ENCODE peak calls at places on chromosomes 6 and 20, in seven cellular contexts. T is kidney epithelial cell; O is CD8-positive, alpha-beta T cell; M is upper lobe of right lung; Y is lower leg skin; J is lung; U is cardiac fibroblast. H is an unnamed sample.

GRCh38 chr6:45327956-45328522 is at the start of gene RUNX2:
- DNase-seq in T (peak), O (no peak), M (no peak), Y (no peak), J (no peak), U (peak), H (no peak)

GRCh38 chr6:12420626-12421025 is 130.5 kb downstream of the EDN1 start:
- DNase-seq in T (peak), O (no peak), M (no peak), Y (no peak), J (no peak), U (no peak), H (no peak)

GRCh38 chr6:42960243-42961019 is at the start of gene GNMT:
- DNase-seq in T (no peak), O (peak), M (peak), Y (peak), J (peak), U (no peak), H (no peak)

GRCh38 chr6:137693737-137694136 is 173.3 kb upstream of the TNFAIP3 start:
- DNase-seq in T (no peak), O (no peak), M (no peak), Y (no peak), J (no peak), U (no peak), H (no peak)

GRCh38 chr6:11275598-11275997 is 43.1 kb upstream of the NEDD9 start:
- DNase-seq in T (peak), O (no peak), M (no peak), Y (no peak), J (peak), U (no peak), H (peak)

GRCh38 chr6:159654483-159655098 is 38.5 kb downstream of the SOD2 start:
- DNase-seq in T (peak), O (no peak), M (no peak), Y (no peak), J (no peak), U (peak), H (peak)

GRCh38 chr6:108944707-108945685 is 96.8 kb downstream of the ARMC2 start:
- DNase-seq in T (no peak), O (no peak), M (no peak), Y (no peak), J (no peak), U (peak), H (no peak)

GRCh38 chr6:127069659-127070279 is 48.7 kb upstream of the RSPO3 start:
- DNase-seq in T (peak), O (no peak), M (no peak), Y (no peak), J (no peak), U (peak), H (peak)

GRCh38 chr20:49104365-49104648 is 58.2 kb downstream of the CSE1L start:
- DNase-seq in T (no peak), O (no peak), M (no peak), Y (no peak), J (no peak), U (no peak), H (no peak)

GRCh38 chr6:66421570-66421969 is 714.5 kb upstream of the EYS start:
- DNase-seq in T (no peak), O (no peak), M (no peak), Y (no peak), J (no peak), U (no peak), H (no peak)

GRCh38 chr20:63435552-63435951 is 36.9 kb downstream of the KCNQ2 start:
- DNase-seq in T (no peak), O (no peak), M (no peak), Y (no peak), J (no peak), U (no peak), H (no peak)

GRCh38 chr6:52363222-52363867 is 1.4 kb downstream of the PAQR8 start:
- DNase-seq in T (no peak), O (no peak), M (no peak), Y (no peak), J (no peak), U (no peak), H (no peak)

GRCh38 chr6:53361549-53362031 is 12.8 kb upstream of the ELOVL5 start:
- DNase-seq in T (no peak), O (peak), M (peak), Y (no peak), J (peak), U (peak), H (peak)

GRCh38 chr6:101393291-101394251 is at the start of gene GRIK2:
- DNase-seq in T (no peak), O (no peak), M (peak), Y (peak), J (no peak), U (peak), H (peak)

GRCh38 chr6:56482525-56482924 is 160.2 kb downstream of the DST start:
- DNase-seq in T (no peak), O (no peak), M (no peak), Y (no peak), J (no peak), U (no peak), H (no peak)

GRCh38 chr6:73691512-73691911 is 4.5 kb upstream of the CD109 start:
- DNase-seq in T (peak), O (no peak), M (no peak), Y (no peak), J (no peak), U (peak), H (no peak)

GRCh38 chr6:157187182-157188093 is 135.9 kb downstream of the TMEM242 start:
- DNase-seq in T (no peak), O (no peak), M (no peak), Y (no peak), J (no peak), U (no peak), H (no peak)

GRCh38 chr6:1574083-1574761 is 35.5 kb upstream of the FOXC1 start:
- DNase-seq in T (no peak), O (no peak), M (no peak), Y (no peak), J (no peak), U (no peak), H (peak)

GRCh38 chr6:15444881-15445280 is 199.0 kb downstream of the JARID2 start:
- DNase-seq in T (no peak), O (no peak), M (no peak), Y (peak), J (no peak), U (no peak), H (no peak)

DNA sequence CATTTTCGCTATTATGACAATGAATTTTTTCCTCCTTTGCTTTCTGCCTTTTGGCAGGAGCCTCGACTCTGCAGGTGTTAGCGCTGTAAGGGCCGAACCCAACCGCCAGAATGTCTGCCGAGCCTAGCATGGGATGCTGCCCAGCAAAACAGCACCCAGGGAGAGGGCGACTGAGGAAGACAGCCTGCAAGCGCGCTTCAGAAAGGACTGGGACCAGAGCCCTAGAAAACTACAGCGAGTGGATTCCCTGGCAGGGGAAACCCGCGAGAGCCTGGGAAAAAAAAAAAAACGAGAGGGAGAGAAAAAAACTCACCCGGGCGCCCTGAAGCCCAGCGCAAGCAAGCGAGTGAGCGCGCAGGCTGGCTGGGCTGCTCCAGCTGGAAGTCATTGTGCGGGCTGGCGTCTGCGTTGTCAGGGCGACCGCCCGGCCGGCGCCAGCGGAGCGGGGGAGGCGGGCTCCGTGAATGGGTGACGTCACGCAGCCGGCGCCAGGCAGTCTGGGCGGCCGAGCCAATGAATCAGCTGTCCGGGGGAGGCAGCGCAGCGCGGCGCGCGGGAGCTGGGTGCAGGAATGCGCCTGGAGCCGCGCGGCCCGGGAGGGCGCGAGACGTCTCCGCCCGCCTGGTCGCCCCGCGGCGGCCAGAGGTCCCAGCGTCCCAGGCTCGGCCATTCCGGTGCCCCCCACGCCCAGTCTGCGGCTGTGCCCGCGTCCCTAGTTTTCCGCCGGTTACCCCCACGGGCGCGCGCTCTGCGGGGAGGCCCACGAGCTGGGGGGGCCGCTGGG is 32.6 kb upstream of the ID4 start:
- DNase-seq in T (peak), O (peak), M (peak), Y (peak), J (peak), U (peak), H (peak)
- H3K4me3 ChIP-seq in T (peak), O (peak), M (peak), Y (peak), J (peak), U (peak), H (peak)

GRCh38 chr6:5388319-5388718 is 127.0 kb downstream of the FARS2 start:
- DNase-seq in T (no peak), O (no peak), M (no peak), Y (no peak), J (no peak), U (no peak), H (no peak)

GRCh38 chr6:5395719-5396118 is 134.4 kb downstream of the FARS2 start:
- DNase-seq in T (no peak), O (no peak), M (no peak), Y (no peak), J (no peak), U (no peak), H (no peak)

GRCh38 chr6:5394280-5394679 is 133.0 kb downstream of the FARS2 start:
- DNase-seq in T (no peak), O (no peak), M (no peak), Y (no peak), J (no peak), U (peak), H (no peak)

GRCh38 chr6:5389086-5389745 is 127.9 kb downstream of the FARS2 start:
- DNase-seq in T (no peak), O (no peak), M (no peak), Y (no peak), J (no peak), U (no peak), H (no peak)

GRCh38 chr6:5390177-5390576 is 128.9 kb downstream of the FARS2 start:
- DNase-seq in T (no peak), O (no peak), M (no peak), Y (no peak), J (no peak), U (no peak), H (no peak)
- TF ChIP-seq CTCF in T (no peak), O (no peak), M (no peak), Y (no peak), J (no peak), U (no peak), H (no peak)

DNA sequence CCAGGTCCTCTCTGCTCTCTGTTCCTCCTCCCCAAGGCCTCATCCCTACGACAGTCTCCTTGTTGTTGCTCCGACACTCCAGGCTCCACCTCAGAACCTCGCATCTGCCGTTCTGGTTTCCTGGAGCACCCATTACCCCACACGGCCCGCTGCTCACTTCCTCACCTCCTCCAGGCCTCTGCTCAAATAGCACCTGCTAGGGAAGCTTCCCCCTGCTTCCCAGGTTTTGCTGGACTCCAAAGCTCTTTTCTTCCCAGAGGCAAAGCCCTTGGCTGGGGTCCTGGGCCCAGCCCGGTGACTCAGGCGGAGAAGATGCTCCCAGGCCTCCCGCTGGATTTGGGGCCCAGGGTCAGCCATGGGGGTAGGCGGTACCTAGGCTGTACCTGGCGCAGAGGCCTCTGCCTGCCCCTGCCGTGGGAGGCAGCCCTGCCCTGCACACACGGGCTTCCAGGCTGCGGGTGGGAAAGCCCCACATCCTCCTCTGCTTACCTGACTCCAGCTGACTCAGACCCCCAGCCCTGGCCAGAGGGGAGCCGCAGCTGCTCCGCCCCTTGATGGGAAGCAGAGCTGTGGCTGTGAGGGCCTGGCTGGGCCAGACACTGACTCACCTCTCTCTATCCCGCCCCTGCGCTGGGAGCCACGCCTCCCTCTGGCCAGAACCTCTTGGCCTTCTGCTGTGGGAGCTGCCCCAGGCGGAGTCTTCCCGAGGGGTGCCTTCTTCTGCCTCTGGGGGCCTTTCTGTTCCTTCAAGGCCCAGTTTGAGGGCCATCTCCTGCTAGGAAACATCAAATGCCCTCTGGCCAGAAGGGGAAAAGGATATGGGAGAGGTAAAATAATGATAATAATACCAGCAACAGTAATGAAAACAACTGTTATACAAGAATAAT is 130.5 kb downstream of the CEBPB start:
- DNase-seq in T (peak), O (no peak), M (peak), Y (peak), J (peak), U (peak), H (peak)
- H3K4me3 ChIP-seq in T (peak), O (no peak), M (peak), Y (no peak), J (peak), U (peak), H (no peak)

GRCh38 chr6:99216959-99217358 is 132.5 kb downstream of the FAXC start:
- DNase-seq in T (no peak), O (no peak), M (no peak), Y (no peak), J (no peak), U (no peak), H (no peak)

GRCh38 chr6:99225172-99225571 is 124.3 kb downstream of the FAXC start:
- DNase-seq in T (no peak), O (no peak), M (no peak), Y (no peak), J (no peak), U (no peak), H (no peak)

DNA sequence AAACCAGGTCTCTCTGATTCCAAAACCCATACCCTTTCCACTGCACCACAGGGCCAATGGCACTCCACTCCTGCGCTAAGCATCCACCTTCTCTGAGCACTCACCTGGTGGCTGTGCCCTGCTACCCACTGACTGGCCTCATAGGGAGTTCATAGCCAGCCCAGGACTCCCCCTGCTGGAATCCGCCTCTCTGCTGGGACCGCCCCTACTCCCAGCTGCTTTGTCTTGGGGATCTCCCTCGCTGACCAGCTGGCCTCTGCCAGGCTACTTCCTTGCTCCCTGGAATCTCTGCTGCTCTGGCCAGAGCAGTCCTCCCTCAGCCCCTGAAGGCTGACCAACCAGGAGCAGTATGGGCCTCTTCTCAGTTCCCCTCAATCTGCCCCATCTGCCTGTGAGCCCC is 129.7 kb downstream of the FAXC start:
- DNase-seq in T (no peak), O (no peak), M (no peak), Y (no peak), J (no peak), U (no peak), H (peak)
- TF ChIP-seq CTCF in T (peak), O (no peak), M (no peak), Y (no peak), J (no peak), U (no peak), H (peak)

DNA sequence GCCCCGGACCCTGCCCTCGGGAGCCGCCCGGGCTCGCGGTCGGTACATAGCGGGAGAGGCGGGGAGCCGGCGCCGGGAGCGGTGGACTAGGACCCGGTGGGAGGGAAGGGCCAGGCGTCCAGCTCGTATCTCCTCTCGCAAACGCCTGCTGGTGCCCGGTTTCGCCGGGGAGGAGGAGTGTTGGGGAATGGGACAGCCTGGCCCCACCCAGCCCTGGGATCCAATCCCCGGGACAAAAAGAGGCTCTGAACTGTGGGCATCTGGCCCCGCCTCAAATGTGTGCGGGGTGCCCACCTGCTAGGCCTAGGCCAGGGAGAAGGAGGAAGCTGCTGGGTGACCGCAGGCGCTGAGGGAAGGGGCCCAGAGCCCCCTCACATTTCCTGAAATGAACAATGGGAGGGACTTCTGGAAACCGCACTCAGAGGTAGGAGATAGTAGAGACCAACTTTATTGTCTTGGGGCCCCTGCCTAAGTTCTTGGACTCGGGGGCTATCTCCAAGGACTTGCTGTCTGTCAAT is at the start of gene KCNK17:
- DNase-seq in T (no peak), O (no peak), M (no peak), Y (no peak), J (no peak), U (no peak), H (no peak)
- H3K4me3 ChIP-seq in T (no peak), O (no peak), M (peak), Y (no peak), J (peak), U (no peak), H (no peak)